ENCODE peak calls at places on chromosomes 16 and 17, in five cellular contexts. O is lower lobe of right lung; W is stimulated activated effector memory CD8-positive, alpha-beta T cell treated with anti-CD3 and anti-CD28 coated beads, Interleukin-12 subunit alpha, Interleukin-12 subunit beta, amount 100 ng/mL, for 72 hours; N is GM23248; U is psoas muscle. T is an unnamed sample.

GRCh38 chr17:76546556-76547182 is 6.8 kb downstream of the PRCD start:
- DNase-seq in O (no peak), W (no peak), N (peak), U (no peak), T (peak)

GRCh38 chr17:81329279-81329926 is 34.3 kb upstream of the SLC38A10 start:
- DNase-seq in O (peak), W (no peak), N (peak), U (peak), T (peak)

GRCh38 chr16:67015317-67015731 is 13.6 kb upstream of the CBFB start:
- DNase-seq in O (peak), W (no peak), N (no peak), U (no peak), T (no peak)

GRCh38 chr17:32007463-32008298 is 498 bp downstream of the LRRC37B start:
- DNase-seq in O (peak), W (no peak), N (peak), U (no peak), T (peak)

GRCh38 chr17:16250635-16251034 is 33.6 kb downstream of the PIGL start:
- DNase-seq in O (no peak), W (no peak), N (peak), U (no peak), T (no peak)

GRCh38 chr17:7132511-7133094 is 18.0 kb upstream of the ASGR2 start:
- DNase-seq in O (no peak), W (peak), N (no peak), U (no peak), T (peak)

GRCh38 chr16:77111057-77111456 is 79.9 kb upstream of the MON1B start:
- DNase-seq in O (no peak), W (no peak), N (no peak), U (no peak), T (no peak)

GRCh38 chr17:15942207-15942833 is 2.6 kb upstream of the ADORA2B start:
- DNase-seq in O (peak), W (no peak), N (peak), U (no peak), T (no peak)

GRCh38 chr16:9134739-9135138 is 43.3 kb downstream of the HAPSTR1 start:
- DNase-seq in O (peak), W (peak), N (peak), U (peak), T (peak)

GRCh38 chr16:57607676-57608461 is 20.6 kb upstream of the ADGRG1 start:
- DNase-seq in O (no peak), W (no peak), N (no peak), U (no peak), T (no peak)

GRCh38 chr17:32869345-32870026 is 7.4 kb downstream of the MYO1D start:
- DNase-seq in O (no peak), W (no peak), N (peak), U (no peak), T (no peak)